ENCODE peak calls at places on chromosome 10, in seven cellular contexts. T is lower leg skin, G is H1, B is uterus, K is stomach, R is heart left ventricle, X is A549. U is an unnamed sample.

GRCh38 chr10:107701947-107702346 is 537.4 kb upstream of the SORCS1 start:
- DNase-seq in K (no peak), X (no peak), R (no peak), T (no peak), B (no peak), G (no peak), U (no peak)

GRCh38 chr10:107740962-107741690 is 576.6 kb upstream of the SORCS1 start:
- DNase-seq in R (no peak), B (no peak), G (no peak), T (no peak), X (no peak), K (no peak), U (no peak)

GRCh38 chr10:130341325-130341724 is 205.1 kb downstream of the GLRX3 start:
- DNase-seq in G (peak), K (no peak), T (no peak), R (no peak), B (no peak), X (no peak), U (no peak)

GRCh38 chr10:24292304-24293291 is 83.7 kb downstream of the KIAA1217 start:
- DNase-seq in G (no peak), X (peak), B (no peak), T (no peak), K (no peak), R (no peak), U (no peak)

GRCh38 chr10:46240684-46241565 is 45.9 kb upstream of the ANTXRL start:
- DNase-seq in B (peak), R (no peak), X (no peak), T (no peak), K (peak), G (no peak), U (no peak)

GRCh38 chr10:48567346-48567745 is 37.5 kb downstream of the ARHGAP22 start:
- DNase-seq in R (no peak), K (no peak), B (no peak), X (no peak), T (no peak), G (no peak), U (no peak)

GRCh38 chr10:46227571-46228075 is 59.2 kb upstream of the ANTXRL start:
- DNase-seq in T (peak), B (peak), G (no peak), R (no peak), X (no peak), K (peak), U (no peak)

GRCh38 chr10:67788028-67788886 is 49.7 kb downstream of the DNAJC12 start:
- DNase-seq in X (peak), R (peak), K (peak), B (no peak), T (peak), G (peak), U (peak)

GRCh38 chr10:29947701-29948060 is 111.7 kb downstream of the JCAD start:
- DNase-seq in R (no peak), T (no peak), K (no peak), X (no peak), G (no peak), B (no peak), U (no peak)

GRCh38 chr10:74238031-74238431 is 87.0 kb downstream of the ADK start:
- DNase-seq in G (no peak), K (peak), R (no peak), X (no peak), B (no peak), T (no peak), U (no peak)

GRCh38 chr10:25048463-25048862 is 32.1 kb downstream of the THNSL1 start:
- DNase-seq in R (no peak), G (no peak), B (no peak), K (no peak), X (no peak), T (no peak), U (no peak)

GRCh38 chr10:78772986-78773530 is 295.7 kb upstream of the ZMIZ1 start:
- DNase-seq in T (no peak), G (no peak), R (peak), B (no peak), X (no peak), K (no peak), U (no peak)

GRCh38 chr10:44891721-44892120 is 19.4 kb upstream of the TMEM72 start:
- DNase-seq in T (no peak), X (no peak), G (no peak), B (no peak), K (no peak), R (no peak), U (no peak)

GRCh38 chr10:28730031-28730778 is 52.9 kb downstream of the BAMBI start:
- DNase-seq in K (no peak), R (no peak), B (no peak), G (no peak), T (no peak), X (no peak), U (no peak)

GRCh38 chr10:90871279-90871760 is 454 bp upstream of the RPP30 start:
- DNase-seq in T (no peak), G (no peak), B (peak), X (peak), R (peak), K (no peak), U (no peak)

GRCh38 chr10:132993271-132994260 is 51.2 kb upstream of the CFAP46 start:
- DNase-seq in G (no peak), T (no peak), R (peak), B (no peak), X (no peak), K (no peak), U (no peak)

GRCh38 chr10:34576789-34577188 is 238.3 kb downstream of the PARD3 start:
- DNase-seq in K (no peak), G (no peak), B (no peak), X (no peak), R (no peak), T (no peak), U (no peak)

GRCh38 chr10:70135046-70135445 is 2.4 kb upstream of the AIFM2 start:
- DNase-seq in X (no peak), R (no peak), T (no peak), K (peak), G (no peak), B (peak), U (no peak)

GRCh38 chr10:70130878-70131559 is 1.6 kb downstream of the AIFM2 start:
- DNase-seq in T (no peak), B (no peak), R (no peak), G (no peak), X (peak), K (no peak), U (no peak)

GRCh38 chr10:70131560-70131937 is 1.1 kb downstream of the AIFM2 start:
- DNase-seq in R (no peak), K (no peak), G (no peak), T (no peak), X (no peak), B (no peak), U (no peak)

GRCh38 chr10:70135684-70136083 is 3.1 kb upstream of the AIFM2 start:
- DNase-seq in X (no peak), T (no peak), R (no peak), G (no peak), B (peak), K (peak), U (no peak)

DNA sequence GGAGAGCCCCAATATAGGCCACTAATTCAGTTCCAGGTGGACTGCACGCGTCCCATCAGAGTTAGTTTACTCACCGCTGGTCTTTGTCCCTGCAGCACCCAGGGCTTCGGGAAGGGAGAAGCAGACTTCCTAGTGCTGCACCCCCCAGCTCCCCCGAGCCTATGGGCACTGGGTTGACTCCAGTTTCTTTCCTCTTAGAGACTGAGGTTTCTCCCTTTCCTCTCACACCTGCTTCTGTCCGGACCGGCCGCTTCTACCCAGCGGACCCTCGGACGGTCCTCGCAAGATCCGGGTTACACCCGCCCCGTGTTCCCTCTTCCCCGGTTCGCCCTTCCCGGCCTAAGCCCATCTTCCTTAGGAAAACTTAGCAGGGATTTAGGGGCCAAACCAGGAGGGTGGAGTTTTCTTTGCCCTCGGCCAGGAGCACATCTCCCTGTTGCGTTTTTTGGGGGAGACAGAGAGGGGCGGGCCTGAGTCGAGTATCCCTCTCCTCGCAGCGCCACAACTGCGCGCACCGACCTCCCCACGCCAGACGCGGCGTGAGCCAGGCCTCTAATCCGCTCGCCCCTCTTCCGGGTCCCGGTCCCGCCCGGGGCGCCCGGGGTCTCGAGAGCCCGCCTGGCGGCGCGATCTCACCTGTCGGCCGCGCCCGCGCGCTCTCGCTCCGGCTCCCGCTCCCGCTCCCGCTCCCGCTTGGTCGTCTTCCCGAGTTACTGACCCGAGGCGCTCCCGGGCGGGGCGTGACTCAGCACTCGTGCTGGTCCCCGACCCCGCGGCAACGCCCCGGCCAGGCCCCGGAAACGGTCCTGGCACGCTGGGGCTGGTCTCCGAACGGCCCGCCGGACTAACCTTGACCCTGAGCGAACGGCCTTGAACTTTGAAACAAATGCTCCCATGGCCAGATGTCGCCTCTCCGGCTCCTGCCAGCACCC is at the start of gene AIFM2:
- DNase-seq in T (peak), G (no peak), X (peak), R (peak), K (peak), B (peak), U (peak)
- TF ChIP-seq POLR2A in T (no peak), G (peak), X (peak), R (no peak), K (no peak), B (no peak), U (peak)

DNA sequence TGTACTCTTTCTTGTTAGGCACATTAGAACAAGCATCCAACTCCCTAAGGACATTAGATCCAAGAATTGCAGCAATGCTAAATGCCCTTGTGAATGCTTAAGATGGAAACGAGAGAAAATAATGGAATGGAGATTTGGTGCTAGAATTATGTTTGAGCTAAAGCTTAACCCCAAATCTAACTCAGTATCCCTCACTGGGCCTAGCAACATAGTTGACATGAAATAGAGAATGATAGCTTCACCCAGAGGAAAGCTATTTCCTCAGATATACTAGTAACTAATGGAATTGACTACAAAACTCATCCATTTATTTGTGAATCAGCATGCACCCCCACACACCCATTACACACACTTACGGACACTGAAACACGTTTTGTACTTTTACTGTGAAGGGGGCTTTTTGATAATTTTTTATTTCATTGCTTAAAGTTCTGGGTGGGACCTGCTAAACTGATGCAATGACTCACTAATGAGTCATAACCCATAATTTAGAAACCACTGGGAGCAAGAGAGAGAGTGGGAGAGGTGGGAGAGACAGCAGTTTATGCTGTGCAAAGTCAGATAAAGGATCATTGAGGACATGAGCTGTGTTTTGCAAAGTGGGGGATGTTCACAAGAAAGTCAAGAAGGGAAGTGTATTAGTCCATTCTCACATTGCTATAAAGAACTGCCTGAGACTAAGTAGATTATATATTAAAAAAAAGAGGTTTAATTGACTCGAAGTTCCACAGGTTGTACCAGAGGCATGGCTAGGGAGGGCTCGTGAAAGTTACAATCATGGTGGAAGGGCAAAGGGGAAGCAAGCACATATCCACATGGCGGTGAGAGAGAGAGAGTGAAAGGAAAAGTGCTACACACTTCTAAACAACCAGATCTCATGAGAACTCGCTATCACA is 382.7 kb downstream of the SFMBT2 start:
- DNase-seq in B (no peak), K (no peak), R (no peak), T (no peak), X (no peak), G (no peak), U (no peak)
- TF ChIP-seq POLR2A in B (no peak), K (no peak), R (no peak), T (no peak), X (no peak), G (no peak), U (no peak)

GRCh38 chr10:102713814-102714620 is at the start of gene ARL3:
- DNase-seq in R (peak), G (peak), X (peak), T (peak), K (peak), B (peak), U (peak)

GRCh38 chr10:102713483-102713813 is 749 bp downstream of the ARL3 start:
- DNase-seq in X (no peak), G (no peak), B (no peak), R (no peak), K (no peak), T (no peak), U (no peak)

GRCh38 chr10:102715880-102716279 is 1.4 kb downstream of the SFXN2 start:
- DNase-seq in G (no peak), X (no peak), T (no peak), R (no peak), K (no peak), B (no peak), U (no peak)

GRCh38 chr10:102712843-102713242 is 1.4 kb downstream of the ARL3 start:
- DNase-seq in X (no peak), B (no peak), K (no peak), R (no peak), G (no peak), T (no peak), U (no peak)

GRCh38 chr10:102714621-102715455 is at the start of gene SFXN2:
- DNase-seq in B (no peak), R (no peak), T (no peak), G (no peak), X (no peak), K (peak), U (peak)
- TF ChIP-seq POLR2A in B (no peak), R (no peak), T (no peak), G (peak), X (peak), K (no peak), U (peak)

GRCh38 chr10:71613303-71613777 is 106.2 kb downstream of the C10orf105 start:
- DNase-seq in T (peak), K (peak), B (no peak), G (no peak), R (peak), X (no peak), U (no peak)
- TF ChIP-seq POLR2A in T (no peak), K (no peak), B (no peak), G (no peak), R (no peak), X (no peak), U (no peak)

GRCh38 chr10:15088428-15089261 is at the start of gene ACBD7:
- DNase-seq in B (peak), R (peak), K (peak), G (peak), T (peak), X (peak), U (peak)
- TF ChIP-seq POLR2A in B (no peak), R (no peak), K (no peak), G (peak), T (no peak), X (no peak), U (no peak)

U was measured in GM12892.